ENCODE peak calls at places on chromosomes 5 and 9, in eight cellular contexts. T is stimulated activated effector memory CD8-positive, alpha-beta T cell treated with anti-CD3 and anti-CD28 coated beads, Interleukin-12 subunit alpha, Interleukin-12 subunit beta, amount 100 ng/mL, for 72 hours; E is HEK293T; Q is ecto neural progenitor cell; B is GM12865; L is glutamatergic neuron; R is mesenchymal stem cell; A is lower leg skin. P is an unnamed sample.

GRCh38 chr9:127974769-127975261 is 6.0 kb downstream of the EEIG1 start:
- DNase-seq in T (no peak), A (peak), R (no peak), E (no peak), Q (peak), B (no peak), L (no peak), P (no peak)

GRCh38 chr5:132074772-132075718 is 1.5 kb downstream of the CSF2 start:
- DNase-seq in B (no peak), A (no peak), L (no peak), E (no peak), T (no peak), R (no peak), Q (no peak), P (no peak)

GRCh38 chr9:104927216-104927911 is 591 bp downstream of the ABCA1 start:
- DNase-seq in R (peak), B (peak), E (peak), A (peak), T (peak), Q (peak), L (peak), P (no peak)

GRCh38 chr5:137486707-137487106 is 12.4 kb downstream of the SPOCK1 start:
- DNase-seq in B (no peak), L (no peak), T (no peak), A (no peak), R (no peak), Q (no peak), E (no peak), P (no peak)

GRCh38 chr5:79837707-79838620 is 148.3 kb downstream of the CMYA5 start:
- DNase-seq in B (no peak), A (peak), T (peak), L (no peak), R (no peak), E (no peak), Q (no peak), P (no peak)

GRCh38 chr9:71506821-71507220 is 261.5 kb downstream of the CEMIP2 start:
- DNase-seq in E (no peak), Q (no peak), L (no peak), A (no peak), B (no peak), T (no peak), R (peak), P (no peak)

GRCh38 chr5:102152906-102153787 is 142.9 kb downstream of the SLCO4C1 start:
- DNase-seq in T (no peak), A (no peak), E (peak), R (peak), B (peak), Q (peak), L (no peak), P (no peak)

GRCh38 chr9:134413890-134414731 is 87.9 kb downstream of the RXRA start:
- DNase-seq in Q (no peak), L (no peak), R (peak), E (peak), T (no peak), A (no peak), B (no peak), P (no peak)

GRCh38 chr5:121029536-121030245 is 565.6 kb downstream of the PRR16 start:
- DNase-seq in E (no peak), L (no peak), T (no peak), B (no peak), Q (no peak), A (no peak), R (no peak), P (no peak)

GRCh38 chr5:50726475-50727148 is 60.2 kb downstream of the PARP8 start:
- DNase-seq in Q (no peak), E (no peak), B (no peak), A (no peak), R (peak), T (no peak), L (no peak), P (no peak)

GRCh38 chr9:4038182-4038723 is 261.6 kb downstream of the GLIS3 start:
- DNase-seq in E (no peak), L (no peak), B (no peak), R (peak), Q (no peak), T (no peak), A (no peak), P (no peak)

GRCh38 chr9:93288341-93288740 is 104.4 kb downstream of the WNK2 start:
- DNase-seq in A (no peak), E (peak), L (no peak), B (no peak), Q (no peak), R (no peak), T (peak), P (no peak)

GRCh38 chr5:72539726-72540125 is 32.5 kb upstream of the ZNF366 start:
- DNase-seq in L (no peak), R (no peak), B (no peak), T (no peak), Q (no peak), A (no peak), E (no peak), P (no peak)

GRCh38 chr9:119289740-119290139 is 79.5 kb downstream of the BRINP1 start:
- DNase-seq in A (no peak), Q (peak), R (peak), L (peak), B (peak), E (peak), T (no peak), P (no peak)